ENCODE peak calls at places on chromosomes 6 and 20, in seven cellular contexts. K is heart left ventricle, Y is sigmoid colon, Q is HCT116, Z is GM12891, V is upper lobe of left lung, N is NB4. S is an unnamed sample.
A peak's percentile ranks its signal among the peaks of the same experiment; 100 is the strongest.

GRCh38 chr20:35901678-35902544 is 52.4 kb downstream of the SCAND1 start:
- DNase-seq in K (no peak), Y (no peak), Q (peak; percentile 23), Z (no peak), V (no peak), N (peak; percentile 57), S (peak; percentile 82)

GRCh38 chr6:31575335-31575901 is at the start of gene TNF:
- DNase-seq in K (peak; percentile 60), Y (peak; percentile 86), Q (no peak), Z (peak; percentile 66), V (peak; percentile 62), N (peak; percentile 96), S (no peak)

GRCh38 chr6:89315199-89315598 is at the start of gene GABRR2:
- DNase-seq in K (no peak), Y (no peak), Q (no peak), Z (no peak), V (no peak), N (no peak), S (no peak)

GRCh38 chr6:163893609-163894189 is 479.2 kb downstream of the QKI start:
- DNase-seq in K (no peak), Y (no peak), Q (no peak), Z (no peak), V (no peak), N (no peak), S (no peak)

GRCh38 chr6:159654483-159655098 is 38.5 kb downstream of the SOD2 start:
- DNase-seq in K (no peak), Y (no peak), Q (peak; percentile 41), Z (peak; percentile 29), V (no peak), N (peak; percentile 77), S (peak; percentile 73)

GRCh38 chr6:128739112-128739511 is 143.8 kb upstream of the LAMA2 start:
- DNase-seq in K (no peak), Y (no peak), Q (peak; percentile 27), Z (no peak), V (no peak), N (no peak), S (no peak)

GRCh38 chr6:144352310-144352709 is 67.2 kb downstream of the UTRN start:
- DNase-seq in K (no peak), Y (no peak), Q (no peak), Z (no peak), V (no peak), N (peak; percentile 96), S (no peak)

GRCh38 chr6:139173172-139173571 is 38.3 kb downstream of the HECA start:
- DNase-seq in K (no peak), Y (no peak), Q (no peak), Z (no peak), V (no peak), N (peak; percentile 59), S (peak; percentile 7)

GRCh38 chr6:2196079-2196679 is 49.2 kb downstream of the GMDS start:
- DNase-seq in K (no peak), Y (no peak), Q (peak; percentile 19), Z (no peak), V (peak; percentile 43), N (peak; percentile 62), S (peak; percentile 80)

GRCh38 chr20:56420940-56421688 is 9.1 kb downstream of the CASS4 start:
- DNase-seq in K (no peak), Y (no peak), Q (no peak), Z (no peak), V (no peak), N (no peak), S (no peak)

GRCh38 chr6:135012764-135013163 is 41.9 kb downstream of the HBS1L start:
- DNase-seq in K (no peak), Y (no peak), Q (no peak), Z (no peak), V (no peak), N (no peak), S (no peak)

GRCh38 chr6:133436652-133437051 is 195.5 kb downstream of the EYA4 start:
- DNase-seq in K (no peak), Y (no peak), Q (no peak), Z (no peak), V (no peak), N (no peak), S (no peak)

GRCh38 chr6:107763959-107764358 is 60.2 kb downstream of the SCML4 start:
- DNase-seq in K (no peak), Y (no peak), Q (no peak), Z (no peak), V (no peak), N (no peak), S (no peak)

GRCh38 chr6:75296811-75297779 is 12.5 kb upstream of the TMEM30A start:
- DNase-seq in K (no peak), Y (no peak), Q (peak; percentile 65), Z (no peak), V (no peak), N (peak; percentile 74), S (peak; percentile 82)

GRCh38 chr6:151276112-151276745 is 36.5 kb downstream of the AKAP12 start:
- DNase-seq in K (peak; percentile 57), Y (peak; percentile 78), Q (no peak), Z (no peak), V (no peak), N (no peak), S (no peak)

GRCh38 chr20:40797425-40797824 is 108.4 kb upstream of the MAFB start:
- DNase-seq in K (no peak), Y (no peak), Q (peak; percentile 23), Z (no peak), V (no peak), N (peak; percentile 22), S (no peak)

DNA sequence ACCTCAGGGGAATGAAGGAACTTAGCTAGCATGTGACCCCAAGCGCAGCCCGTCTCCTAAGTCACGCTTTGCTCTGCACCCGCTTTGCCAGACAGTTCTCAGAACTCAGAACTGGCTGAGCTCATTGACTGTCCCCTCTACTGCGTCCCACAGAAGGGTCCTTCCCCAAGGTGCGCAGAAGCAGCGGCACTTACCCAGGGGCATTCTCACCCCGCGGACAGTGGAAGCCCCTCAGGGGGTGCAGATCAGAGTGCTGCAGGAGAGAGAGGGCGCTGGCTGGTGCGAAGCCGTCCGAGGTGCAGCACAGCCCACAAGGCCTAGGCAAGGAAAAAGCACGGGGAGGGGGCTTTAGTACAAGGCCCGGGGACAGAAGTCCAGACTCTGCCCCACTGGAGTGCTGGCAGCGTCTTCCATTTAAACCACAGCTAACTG is 802 bp downstream of the SNHG17 start:
- DNase-seq in K (no peak), Y (no peak), Q (no peak), Z (no peak), V (peak; percentile 33), N (peak; percentile 69), S (peak; percentile 72)
- TF ChIP-seq POLR2A in K (no peak), Y (no peak), Q (no peak), Z (no peak), V (no peak), N (no peak), S (no peak)

GRCh38 chr6:33199687-33200233 is 705 bp downstream of the RXRB start:
- DNase-seq in K (peak; percentile 83), Y (peak; percentile 86), Q (peak; percentile 74), Z (peak; percentile 75), V (peak; percentile 81), N (peak; percentile 94), S (peak; percentile 95)

GRCh38 chr6:33198853-33199436 is 1.5 kb downstream of the RXRB start:
- DNase-seq in K (no peak), Y (no peak), Q (no peak), Z (no peak), V (no peak), N (no peak), S (no peak)

GRCh38 chr6:33197431-33198048 is 2.9 kb downstream of the RXRB start:
- DNase-seq in K (peak; percentile 60), Y (no peak), Q (peak; percentile 66), Z (peak; percentile 66), V (peak; percentile 79), N (peak; percentile 74), S (peak; percentile 75)

GRCh38 chr6:33200234-33201146 is at the start of the genes RXRB and SLC39A7:
- DNase-seq in K (peak; percentile 100), Y (peak; percentile 100), Q (peak; percentile 98), Z (peak; percentile 90), V (peak; percentile 99), N (peak; percentile 99), S (peak; percentile 99)

GRCh38 chr6:33198159-33198852 is 2.2 kb downstream of the RXRB start:
- DNase-seq in K (no peak), Y (no peak), Q (no peak), Z (no peak), V (no peak), N (no peak), S (no peak)
- TF ChIP-seq POLR2A in K (no peak), Y (no peak), Q (no peak), Z (no peak), V (no peak), N (no peak), S (no peak)

DNA sequence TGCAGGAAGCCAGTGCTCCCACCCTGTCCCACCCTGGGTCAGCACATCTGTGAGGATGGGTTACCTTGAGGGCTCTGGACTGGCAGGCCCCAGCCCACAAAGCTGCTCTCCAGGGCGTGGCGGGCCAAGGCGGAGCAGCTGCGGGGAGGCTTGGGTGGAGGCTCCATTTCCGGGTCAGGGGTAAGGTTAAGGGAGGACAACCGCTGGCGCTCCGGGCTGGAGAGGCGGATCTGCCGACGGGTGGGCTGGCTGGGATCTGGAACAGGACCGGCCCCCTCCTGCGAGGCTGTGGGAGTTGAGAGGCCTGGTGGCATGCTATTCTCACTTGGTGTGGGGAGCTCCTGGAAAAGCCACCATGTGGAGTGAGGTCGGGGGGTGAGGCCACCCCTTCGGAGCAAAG is 5.5 kb downstream of the SMPD2 start:
- DNase-seq in K (peak; percentile 9), Y (no peak), Q (no peak), Z (no peak), V (no peak), N (no peak), S (no peak)
- TF ChIP-seq POLR2A in K (no peak), Y (no peak), Q (no peak), Z (no peak), V (no peak), N (no peak), S (no peak)

DNA sequence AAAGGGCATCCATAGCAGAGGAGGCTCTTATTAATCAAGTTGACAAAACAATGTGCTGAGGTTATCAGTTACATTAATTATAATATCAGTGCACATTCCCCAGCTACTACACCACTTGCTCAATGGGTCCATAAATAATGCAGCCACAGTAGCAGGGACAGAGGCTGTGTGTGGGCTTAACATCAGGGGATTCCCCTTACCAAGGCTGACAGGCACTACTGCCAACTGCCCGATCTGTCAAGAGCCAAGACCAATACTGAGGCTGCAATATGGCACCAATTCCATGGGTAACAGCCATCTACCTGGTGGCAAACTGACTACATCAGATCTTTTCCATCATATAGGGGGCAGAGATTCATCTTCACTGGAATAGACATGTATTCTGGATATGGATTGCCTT is 22.0 kb downstream of the CD164 start:
- DNase-seq in K (no peak), Y (no peak), Q (no peak), Z (no peak), V (no peak), N (no peak), S (no peak)
- TF ChIP-seq POLR2A in K (no peak), Y (no peak), Q (no peak), Z (no peak), V (no peak), N (no peak), S (no peak)

GRCh38 chr6:35610830-35611229 is 77.9 kb downstream of the FKBP5 start:
- DNase-seq in K (no peak), Y (no peak), Q (no peak), Z (no peak), V (no peak), N (no peak), S (no peak)
- TF ChIP-seq POLR2A in K (no peak), Y (no peak), Q (no peak), Z (no peak), V (no peak), N (no peak), S (no peak)

S was measured in erythroblast.